ENCODE peak calls at places on chromosomes 12 and 14, in ten cellular contexts. B, O, D, A, Y, Q, P, N, K and J are unnamed samples.

GRCh38 chr14:30855345-30856037 is 18.9 kb upstream of the COCH start:
- DNase-seq in D (no peak), A (no peak), N (no peak), B (no peak), P (no peak), K (no peak), Q (no peak), O (no peak), Y (no peak), J (no peak)

GRCh38 chr12:103548622-103549601 is 38.2 kb upstream of the STAB2 start:
- DNase-seq in Q (peak), K (peak), B (peak), P (peak), N (peak), Y (peak), D (peak), A (peak), O (peak), J (no peak)

GRCh38 chr12:121089813-121090430 is 42.8 kb upstream of the P2RX7 start:
- DNase-seq in A (no peak), Q (no peak), K (no peak), B (no peak), P (no peak), Y (no peak), N (no peak), D (no peak), O (no peak), J (no peak)

GRCh38 chr14:79293482-79293881 is 917.8 kb downstream of the DIO2 start:
- DNase-seq in P (no peak), K (no peak), Q (no peak), Y (no peak), D (no peak), O (no peak), N (no peak), A (no peak), B (no peak), J (no peak)

GRCh38 chr12:27332407-27333310 is at the start of gene BMAL2:
- DNase-seq in O (peak), Q (no peak), B (peak), P (peak), N (peak), D (peak), Y (peak), K (peak), A (peak), J (no peak)

GRCh38 chr12:99152337-99152736 is 495.2 kb upstream of the GARIN6 start:
- DNase-seq in Y (no peak), D (no peak), Q (no peak), K (no peak), P (no peak), N (no peak), A (no peak), B (no peak), O (no peak), J (no peak)

GRCh38 chr12:63802012-63802608 is 22.4 kb downstream of the RXYLT1 start:
- DNase-seq in K (no peak), Q (peak), P (no peak), B (peak), Y (no peak), A (no peak), D (peak), O (no peak), N (no peak), J (no peak)

GRCh38 chr12:76680940-76681339 is 83.0 kb upstream of the ZDHHC17 start:
- DNase-seq in B (peak), O (no peak), A (no peak), N (no peak), P (no peak), K (no peak), D (no peak), Q (no peak), Y (no peak), J (no peak)

GRCh38 chr12:124098887-124099286 is 125.9 kb downstream of the ZNF664 start:
- DNase-seq in Y (no peak), A (no peak), K (no peak), P (no peak), N (peak), D (no peak), O (no peak), B (no peak), Q (no peak), J (no peak)

GRCh38 chr12:95231190-95231589 is 13.6 kb downstream of the VEZT start:
- DNase-seq in A (no peak), O (no peak), Y (no peak), P (no peak), D (peak), B (no peak), K (no peak), Q (no peak), N (no peak), J (no peak)

GRCh38 chr14:27367345-27367744 is 769.5 kb upstream of the NOVA1 start:
- DNase-seq in A (no peak), P (no peak), Q (no peak), B (no peak), Y (no peak), O (no peak), D (no peak), N (no peak), K (no peak), J (no peak)

GRCh38 chr12:53267309-53268008 is 640 bp upstream of the ESPL1 start:
- DNase-seq in D (no peak), N (no peak), O (no peak), Q (no peak), P (no peak), Y (no peak), A (no peak), K (no peak), B (no peak), J (no peak)

DNA sequence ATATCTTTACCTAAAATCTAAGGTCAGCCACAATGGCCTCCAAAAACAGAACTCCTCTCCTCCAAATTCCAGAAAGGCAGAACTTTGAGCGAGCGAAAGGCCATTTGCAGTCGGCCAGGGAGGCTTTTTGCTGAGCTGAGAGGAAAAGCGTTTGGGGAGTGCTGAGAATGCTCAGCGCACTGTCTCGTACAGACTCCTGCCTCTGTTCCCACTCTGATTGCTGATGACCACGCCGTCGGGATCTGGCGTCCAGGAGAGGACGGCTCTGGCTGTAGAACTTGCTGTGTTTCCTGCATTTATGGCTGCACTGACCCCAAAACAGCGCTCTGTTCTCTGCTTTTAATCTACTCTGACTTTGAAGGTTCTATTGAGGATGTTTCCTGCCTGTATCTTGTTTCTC is 82.5 kb upstream of the WSCD2 start:
- DNase-seq in N (no peak), Y (no peak), P (no peak), Q (no peak), O (no peak), K (no peak), B (no peak), D (no peak), A (no peak), J (no peak)
- TF ChIP-seq CTCF in N (no peak), Y (no peak), P (no peak), Q (no peak), O (no peak), K (no peak), B (no peak), D (no peak), A (no peak), J (no peak)

DNA sequence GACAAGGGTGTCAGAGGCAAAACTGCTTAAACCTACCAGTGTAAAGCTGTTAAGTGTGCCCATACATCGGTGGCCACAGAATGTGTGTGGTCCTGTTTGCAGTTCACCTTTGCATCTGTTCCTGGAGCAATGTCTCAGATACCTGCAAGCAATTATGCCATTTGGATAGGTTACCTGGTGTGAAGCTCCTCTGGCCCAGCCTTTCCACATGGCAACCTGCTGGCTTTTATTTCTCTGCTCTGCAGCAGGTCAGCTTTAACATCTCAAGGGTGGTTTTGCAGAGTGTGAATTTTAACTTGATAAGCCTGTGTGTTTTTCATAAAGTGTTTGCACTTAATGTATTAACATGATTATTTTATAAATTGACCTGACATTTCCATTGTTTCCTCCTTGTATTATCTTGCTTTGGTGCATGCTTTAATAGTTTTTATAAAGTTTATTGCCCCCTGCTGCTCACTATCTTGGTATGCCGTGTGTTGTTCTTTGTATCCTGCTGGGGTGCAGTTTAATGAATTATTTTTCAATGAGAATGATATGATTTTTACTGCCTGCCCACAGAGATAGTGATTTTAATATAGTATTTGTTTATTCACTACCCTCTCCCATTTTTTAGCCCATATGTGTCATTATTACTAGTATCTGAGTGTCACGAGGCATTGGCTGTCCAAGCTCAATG is 403.8 kb downstream of the NPAS3 start:
- DNase-seq in A (no peak), Q (no peak), D (no peak), O (no peak), P (no peak), Y (no peak), B (no peak), K (no peak), N (no peak), J (no peak)
- TF ChIP-seq CTCF in A (no peak), Q (no peak), D (no peak), O (no peak), P (no peak), Y (no peak), B (no peak), K (no peak), N (no peak), J (no peak)

GRCh38 chr14:98900721-98901272 is 371.2 kb downstream of the BCL11B start:
- DNase-seq in A (no peak), B (peak), K (no peak), P (no peak), D (no peak), N (no peak), Q (no peak), Y (no peak), O (no peak), J (no peak)
- TF ChIP-seq CTCF in A (no peak), B (no peak), K (no peak), P (no peak), D (no peak), N (no peak), Q (no peak), Y (no peak), O (no peak), J (no peak)

DNA sequence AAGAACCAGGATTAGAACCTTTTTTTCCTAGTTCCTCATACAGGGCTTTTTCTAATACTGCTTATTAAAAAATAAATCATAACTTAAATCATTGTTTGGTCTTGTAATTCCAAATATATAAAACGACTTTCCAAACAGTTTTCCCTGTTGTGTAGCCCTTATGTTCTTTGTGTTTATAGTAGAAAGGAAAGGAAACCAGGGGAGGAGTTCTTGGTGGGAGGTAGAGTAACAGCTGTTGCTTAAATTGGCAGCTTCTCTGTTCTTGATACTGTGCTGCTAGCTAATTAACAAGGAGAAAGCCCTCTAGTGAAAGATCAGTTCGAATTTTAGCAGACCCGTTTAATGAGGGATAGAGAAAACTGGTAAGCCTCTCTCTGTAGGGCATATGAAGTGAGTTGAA is 15.0 kb downstream of the SRP54 start:
- DNase-seq in O (no peak), B (no peak), Q (peak), K (no peak), A (no peak), Y (no peak), P (no peak), N (no peak), D (no peak), J (no peak)
- TF ChIP-seq CTCF in O (no peak), B (no peak), Q (no peak), K (no peak), A (no peak), Y (no peak), P (no peak), N (no peak), D (no peak), J (no peak)

DNA sequence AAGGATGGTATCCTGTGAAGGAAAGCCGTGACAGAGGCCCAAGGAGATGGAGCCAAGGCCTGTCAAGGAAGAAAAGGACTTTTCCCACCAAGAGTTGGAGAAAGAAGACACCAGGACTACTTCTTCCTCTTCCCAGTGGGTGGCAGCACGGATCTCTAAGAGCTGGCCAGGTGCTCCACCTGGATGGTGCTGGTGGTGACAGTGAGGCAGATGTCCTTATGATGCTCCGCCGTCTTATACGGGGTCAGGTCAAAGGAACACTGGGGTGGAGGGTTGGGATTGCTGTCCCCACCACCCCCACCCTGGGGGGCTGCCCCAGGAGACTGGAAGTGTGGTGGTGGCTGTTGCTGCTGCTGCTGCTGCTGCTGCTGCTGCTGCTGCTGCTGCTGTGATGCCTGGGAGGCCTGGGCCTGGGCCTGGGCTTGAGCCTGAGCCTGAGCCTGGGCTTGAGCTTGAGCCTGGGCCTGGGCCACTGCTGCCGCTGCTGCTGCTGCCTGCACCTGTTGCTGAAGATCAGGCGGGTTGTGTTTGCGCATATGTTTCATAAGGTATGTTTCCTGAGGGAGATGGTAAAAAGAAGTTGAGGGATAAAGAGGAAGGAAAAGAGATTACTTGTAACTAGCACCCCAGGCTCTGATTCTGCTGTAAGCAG is 4.8 kb upstream of the ING4 start:
- DNase-seq in D (no peak), A (no peak), P (no peak), Q (no peak), Y (no peak), B (no peak), O (no peak), N (no peak), K (no peak), J (no peak)
- TF ChIP-seq CTCF in D (peak), A (no peak), P (no peak), Q (peak), Y (no peak), B (no peak), O (no peak), N (no peak), K (no peak), J (no peak)

DNA sequence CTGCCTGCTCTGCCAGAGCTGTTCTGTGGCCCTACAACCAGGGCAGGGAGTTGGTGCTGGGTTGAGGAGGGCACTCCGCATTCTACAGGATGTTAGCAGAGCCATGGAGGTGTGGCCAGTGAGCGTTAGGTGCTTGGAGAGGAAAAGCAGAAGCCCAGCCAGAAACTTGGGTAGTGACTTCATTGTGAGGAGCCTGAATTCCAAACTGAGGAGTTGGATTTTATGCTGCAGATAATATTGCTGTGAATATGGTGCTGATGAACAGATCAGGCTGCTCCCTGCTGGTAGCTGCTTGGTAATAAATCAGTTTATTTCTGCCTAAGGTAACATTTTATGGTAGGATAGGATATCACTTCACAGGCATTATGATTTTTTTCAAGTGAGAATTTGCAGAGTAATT is 7.1 kb upstream of the CCDC175 start:
- DNase-seq in K (no peak), B (peak), D (peak), P (no peak), Q (peak), A (no peak), N (no peak), Y (no peak), O (no peak), J (no peak)
- TF ChIP-seq CTCF in K (no peak), B (no peak), D (peak), P (no peak), Q (no peak), A (no peak), N (no peak), Y (no peak), O (no peak), J (no peak)

GRCh38 chr12:96495841-96496545 is 6.6 kb downstream of the CFAP54 start:
- DNase-seq in N (no peak), B (no peak), P (no peak), A (no peak), K (no peak), O (no peak), Y (no peak), Q (no peak), D (no peak), J (no peak)

GRCh38 chr12:96496944-96497343 is 7.6 kb downstream of the CFAP54 start:
- DNase-seq in A (no peak), K (no peak), P (no peak), N (no peak), Q (no peak), D (no peak), Y (no peak), O (no peak), B (no peak), J (no peak)

GRCh38 chr12:96500686-96501085 is 11.3 kb downstream of the CFAP54 start:
- DNase-seq in B (peak), Q (no peak), P (no peak), D (peak), Y (no peak), K (no peak), A (no peak), N (no peak), O (no peak), J (no peak)

GRCh38 chr12:96495155-96495554 is 5.8 kb downstream of the CFAP54 start:
- DNase-seq in D (no peak), K (no peak), A (no peak), O (no peak), Q (no peak), N (no peak), P (no peak), Y (no peak), B (no peak), J (no peak)

GRCh38 chr12:96497800-96498199 is 8.4 kb downstream of the CFAP54 start:
- DNase-seq in B (peak), O (no peak), Y (no peak), Q (no peak), P (no peak), K (no peak), N (no peak), A (no peak), D (peak), J (no peak)
- TF ChIP-seq CTCF in B (no peak), O (no peak), Y (no peak), Q (peak), P (no peak), K (no peak), N (no peak), A (no peak), D (peak), J (no peak)

DNA sequence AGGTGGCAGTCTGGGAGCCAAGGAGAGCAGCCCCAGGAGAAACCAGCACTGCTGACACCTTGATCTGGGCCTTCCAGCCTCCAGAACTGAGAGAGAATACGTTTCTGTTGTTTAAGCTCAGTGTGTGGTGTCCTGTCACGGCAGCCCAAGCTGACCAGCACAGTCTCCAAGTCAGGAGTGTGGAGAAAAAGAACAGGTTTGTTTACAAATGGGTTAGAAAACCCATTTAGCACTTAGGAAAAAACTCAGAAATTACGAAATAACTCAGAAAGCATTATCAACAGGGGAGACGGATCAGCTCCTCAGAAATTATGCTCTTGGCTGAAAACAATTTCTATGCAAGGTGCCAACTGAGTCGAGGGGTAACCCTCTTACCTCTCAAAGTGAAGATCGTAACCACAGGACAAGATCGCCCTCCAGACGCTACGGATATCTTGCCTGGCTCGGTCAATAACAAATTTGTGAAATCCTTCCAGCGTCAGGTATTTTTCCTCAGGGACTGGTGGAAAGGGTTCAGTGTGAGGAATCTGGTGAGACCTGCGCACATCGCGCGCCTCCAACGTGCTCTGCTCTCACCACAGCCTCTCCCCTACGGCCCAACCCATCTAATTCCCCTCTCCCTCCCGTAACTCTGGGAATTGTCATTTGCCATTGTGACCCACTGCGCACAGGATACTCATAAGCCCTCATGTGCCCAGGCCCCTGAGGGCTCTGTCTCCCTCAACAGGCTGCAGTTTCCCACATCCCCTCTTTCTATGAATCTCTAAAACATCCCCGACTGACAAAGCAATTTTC is 50.2 kb downstream of the TRAFD1 start:
- DNase-seq in Q (no peak), K (no peak), B (no peak), N (no peak), Y (no peak), D (no peak), P (no peak), O (no peak), A (no peak), J (no peak)
- TF ChIP-seq CTCF in Q (no peak), K (no peak), B (no peak), N (no peak), Y (no peak), D (no peak), P (no peak), O (no peak), A (no peak), J (no peak)